ENCODE peak calls at places on chromosomes 2 and 18, in six cellular contexts. U is body of pancreas, X is ovary, F is K562, I is A549, Y is heart left ventricle. S is an unnamed sample.

GRCh38 chr2:207970138-207970824 is 55.0 kb downstream of the PLEKHM3 start:
- DNase-seq in I (no peak), F (no peak), X (no peak), U (no peak), Y (no peak), S (no peak)

GRCh38 chr2:43129676-43130547 is 96.5 kb downstream of the ZFP36L2 start:
- DNase-seq in X (no peak), I (no peak), Y (no peak), F (no peak), U (no peak), S (no peak)

GRCh38 chr18:49135871-49136270 is 185.1 kb upstream of the SMAD7 start:
- DNase-seq in U (peak), I (peak), X (no peak), Y (no peak), F (no peak), S (no peak)

GRCh38 chr2:156436477-156437085 is 402 bp downstream of the GPD2 start:
- DNase-seq in X (no peak), Y (peak), I (peak), F (no peak), U (peak), S (no peak)

GRCh38 chr2:240557808-240558207 is at the start of gene ANKMY1:
- DNase-seq in Y (no peak), X (peak), I (no peak), U (peak), F (no peak), S (peak)

GRCh38 chr2:85743304-85743978 is 10.3 kb upstream of the ATOH8 start:
- DNase-seq in Y (no peak), F (peak), X (peak), I (peak), U (no peak), S (no peak)

GRCh38 chr2:172667926-172668325 is 67.7 kb upstream of the RAPGEF4 start:
- DNase-seq in X (no peak), I (no peak), Y (no peak), F (no peak), U (no peak), S (no peak)

GRCh38 chr2:132538331-132538855 is 121.8 kb downstream of the GPR39 start:
- DNase-seq in I (no peak), F (no peak), X (no peak), Y (no peak), U (peak), S (no peak)

GRCh38 chr2:281381-281780 is 6.5 kb downstream of the ALKAL2 start:
- DNase-seq in F (no peak), U (no peak), Y (no peak), I (no peak), X (no peak), S (no peak)

GRCh38 chr18:58363767-58364540 is 264.9 kb downstream of the ALPK2 start:
- DNase-seq in U (no peak), X (no peak), F (no peak), I (no peak), Y (no peak), S (no peak)

GRCh38 chr2:168935810-168936581 is 34.9 kb downstream of the G6PC2 start:
- DNase-seq in U (no peak), X (no peak), Y (no peak), I (no peak), F (peak), S (no peak)

GRCh38 chr2:119369845-119370244 is 3.1 kb downstream of the DBI start:
- DNase-seq in F (no peak), I (no peak), U (no peak), Y (peak), X (no peak), S (no peak)

GRCh38 chr2:191910518-191910917 is 63.6 kb upstream of the CAVIN2 start:
- DNase-seq in I (no peak), Y (no peak), F (no peak), X (no peak), U (no peak), S (no peak)

GRCh38 chr2:67503066-67503795 is 106.1 kb downstream of the ETAA1 start:
- DNase-seq in F (no peak), U (no peak), X (no peak), I (peak), Y (no peak), S (no peak)

GRCh38 chr18:74493689-74494088 is 2.5 kb upstream of the CNDP2 start:
- DNase-seq in I (peak), Y (peak), F (no peak), X (no peak), U (peak), S (peak)

GRCh38 chr18:45237639-45238038 is 377.6 kb upstream of the SLC14A2 start:
- DNase-seq in U (no peak), Y (no peak), I (no peak), X (no peak), F (no peak), S (no peak)

GRCh38 chr2:47595115-47595514 is 187.8 kb upstream of the MSH6 start:
- DNase-seq in U (no peak), X (no peak), Y (no peak), I (no peak), F (no peak), S (no peak)

GRCh38 chr2:55163258-55163657 is 68.8 kb downstream of the CLHC1 start:
- DNase-seq in Y (no peak), U (no peak), F (no peak), X (no peak), I (no peak), S (no peak)
- TF ChIP-seq CTCF in Y (no peak), U (no peak), F (no peak), X (no peak), I (no peak), S (no peak)

DNA sequence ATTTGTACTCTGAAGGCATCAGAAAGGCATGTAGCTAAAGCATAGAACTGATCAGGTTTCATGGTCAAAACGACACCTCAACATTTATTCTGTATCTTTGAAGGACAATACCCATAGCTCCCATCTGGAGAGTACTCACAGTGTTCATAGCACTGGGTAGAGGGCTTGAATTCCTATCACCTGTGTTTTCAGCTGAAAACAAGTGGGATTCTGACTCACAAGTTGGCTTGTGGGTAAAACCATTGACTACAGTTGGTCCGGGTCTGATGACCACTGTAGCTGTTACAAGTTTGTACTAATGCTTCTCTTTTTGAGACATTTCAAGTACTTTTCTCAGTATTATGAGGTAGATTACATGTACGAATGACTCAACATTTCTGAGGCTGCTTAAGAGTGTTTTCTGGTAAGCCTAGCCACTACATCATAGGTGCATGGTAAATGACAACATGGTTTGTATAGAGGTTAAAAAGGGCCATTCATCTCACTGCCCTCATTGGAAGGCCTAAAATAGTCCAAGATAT is 68.6 kb upstream of the PELI1 start:
- DNase-seq in Y (no peak), X (no peak), U (no peak), I (no peak), F (no peak), S (no peak)
- TF ChIP-seq POLR2A in Y (no peak), X (no peak), U (no peak), I (no peak), F (no peak), S (no peak)

DNA sequence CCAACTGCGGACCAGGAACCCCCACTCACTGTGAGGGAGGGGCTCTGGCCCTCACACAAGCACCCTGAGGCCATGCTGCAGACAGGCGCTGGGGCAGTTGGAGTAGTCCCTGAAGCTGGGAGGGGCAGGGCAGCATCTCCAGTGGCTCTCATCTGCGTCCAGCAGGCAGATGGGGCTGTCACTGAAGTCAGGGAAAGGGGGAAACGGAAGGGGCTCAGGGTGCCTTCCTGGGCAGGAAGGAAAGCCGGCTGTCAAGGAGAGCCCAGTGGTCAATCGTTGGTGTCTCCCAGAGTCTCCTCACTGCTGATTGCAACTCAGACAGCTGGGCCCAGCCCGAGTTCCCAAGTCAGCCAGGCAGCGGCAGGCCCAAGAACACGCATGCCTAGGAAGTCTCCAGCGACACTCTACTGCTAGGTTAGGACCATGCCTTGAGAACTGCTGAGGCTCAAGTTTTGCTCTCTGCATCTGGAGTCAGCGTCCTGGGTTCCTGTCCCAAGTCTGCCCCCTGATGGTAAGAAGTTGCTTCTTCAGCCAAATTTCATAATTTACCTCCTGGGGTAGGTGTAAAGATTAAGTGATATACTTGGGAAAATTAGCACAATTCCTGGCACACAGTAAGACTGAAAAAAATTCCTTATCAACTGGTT is 27.4 kb upstream of the NMUR1 start:
- DNase-seq in Y (peak), F (peak), U (peak), X (peak), I (peak), S (peak)
- TF ChIP-seq CTCF in Y (peak), F (peak), U (peak), X (peak), I (peak), S (peak)

GRCh38 chr2:227813562-227814353 is at the start of gene CCL20:
- DNase-seq in F (no peak), I (peak), X (no peak), U (no peak), Y (no peak), S (no peak)
- TF ChIP-seq POLR2A in F (no peak), I (no peak), X (no peak), U (no peak), Y (no peak), S (no peak)

GRCh38 chr2:84735383-84735782 is 145.5 kb downstream of the TRABD2A start:
- DNase-seq in I (no peak), U (no peak), X (no peak), F (no peak), Y (no peak), S (no peak)

GRCh38 chr2:84741182-84741822 is 139.6 kb downstream of the TRABD2A start:
- DNase-seq in I (peak), F (no peak), U (no peak), X (no peak), Y (no peak), S (no peak)
- TF ChIP-seq CTCF in I (no peak), F (peak), U (no peak), X (no peak), Y (no peak), S (no peak)

GRCh38 chr2:9235388-9236344 is 29.1 kb downstream of the ASAP2 start:
- DNase-seq in I (no peak), U (no peak), X (no peak), F (no peak), Y (no peak), S (peak)
- TF ChIP-seq POLR2A in I (no peak), U (no peak), X (no peak), F (no peak), Y (no peak), S (no peak)

GRCh38 chr18:11761553-11761952 is 72.5 kb downstream of the GNAL start:
- DNase-seq in X (no peak), I (peak), U (no peak), F (peak), Y (no peak), S (no peak)
- TF ChIP-seq CTCF in X (no peak), I (no peak), U (no peak), F (peak), Y (peak), S (no peak)

GRCh38 chr2:237379636-237380035 is 34.3 kb downstream of the COL6A3 start:
- DNase-seq in X (no peak), F (no peak), I (no peak), Y (no peak), U (no peak), S (no peak)

GRCh38 chr2:237388036-237388435 is 25.9 kb downstream of the COL6A3 start:
- DNase-seq in U (no peak), F (no peak), I (no peak), Y (no peak), X (no peak), S (no peak)

GRCh38 chr2:237380768-237381167 is 33.2 kb downstream of the COL6A3 start:
- DNase-seq in X (no peak), U (no peak), Y (no peak), I (no peak), F (no peak), S (no peak)

GRCh38 chr2:237383991-237384671 is 29.8 kb downstream of the COL6A3 start:
- DNase-seq in X (no peak), Y (no peak), I (no peak), F (no peak), U (no peak), S (no peak)

DNA sequence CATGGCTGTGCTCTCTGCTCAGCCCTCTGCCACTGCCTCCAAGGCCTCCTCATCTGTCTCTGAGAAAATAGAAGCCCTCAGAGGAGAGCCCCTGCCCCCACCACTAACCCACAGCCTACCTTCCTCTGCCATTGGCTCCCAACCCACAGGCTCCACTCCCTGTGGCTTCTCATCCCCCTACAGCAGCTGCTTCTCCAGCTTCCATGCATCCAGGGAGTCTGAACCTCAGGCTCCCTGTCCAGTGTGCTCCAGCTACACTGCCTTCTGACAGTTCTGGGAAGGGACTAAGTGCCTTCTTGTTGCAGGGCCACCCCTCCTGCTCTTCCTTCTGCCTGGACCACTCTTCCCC is 29.3 kb downstream of the COL6A3 start:
- DNase-seq in I (no peak), F (no peak), X (no peak), U (no peak), Y (no peak), S (no peak)
- TF ChIP-seq POLR2A in I (no peak), F (no peak), X (no peak), U (no peak), Y (no peak), S (no peak)

S was measured in lower leg skin.